ENCODE peak calls at places on chromosome 11, in five cellular contexts. I is HEK293T, H is AG08396, X is Calu3, V is fibroblast of pulmonary artery. D is an unnamed sample.
A peak's percentile ranks its signal among the peaks of the same experiment; 100 is the strongest.

GRCh38 chr11:115819014-115819413 is 314.8 kb upstream of the CADM1 start:
- DNase-seq in X (no peak), V (no peak), H (no peak), I (no peak), D (no peak)

GRCh38 chr11:6365659-6366058 is 24.6 kb upstream of the SMPD1 start:
- DNase-seq in X (peak; percentile 63), V (no peak), I (no peak), H (no peak), D (no peak)

GRCh38 chr11:128323381-128323780 is 264.0 kb downstream of the ETS1 start:
- DNase-seq in H (peak; percentile 45), X (no peak), I (no peak), V (peak; percentile 63), D (no peak)

GRCh38 chr11:76096552-76096951 is 109.8 kb downstream of the WNT11 start:
- DNase-seq in X (no peak), I (no peak), V (no peak), H (no peak), D (no peak)

GRCh38 chr11:110077866-110078325 is 15.3 kb upstream of the ZC3H12C start:
- DNase-seq in V (peak; percentile 67), X (no peak), H (no peak), I (no peak), D (no peak)

GRCh38 chr11:65132238-65132987 is 1.9 kb downstream of the SYVN1 start:
- DNase-seq in X (no peak), V (no peak), I (no peak), H (no peak), D (no peak)

GRCh38 chr11:110059706-110060430 is 33.3 kb upstream of the ZC3H12C start:
- DNase-seq in I (no peak), V (peak; percentile 40), X (no peak), H (peak; percentile 35), D (no peak)

GRCh38 chr11:40306938-40307548 is 1152.4 kb downstream of the LRRC4C start:
- DNase-seq in H (peak; percentile 54), X (no peak), I (peak; percentile 16), V (peak; percentile 75), D (no peak)

GRCh38 chr11:67731583-67731982 is 57.2 kb upstream of the ALDH3B2 start:
- DNase-seq in V (no peak), X (no peak), H (no peak), I (peak; percentile 4), D (no peak)

GRCh38 chr11:11845551-11845950 is 3.8 kb downstream of the USP47 start:
- DNase-seq in V (no peak), H (no peak), X (no peak), I (no peak), D (no peak)

GRCh38 chr11:12149672-12150225 is 39.4 kb downstream of the MICAL2 start:
- DNase-seq in X (no peak), I (no peak), H (no peak), V (peak; percentile 43), D (no peak)